ENCODE peak calls at places on chromosomes 12 and 14, in nine cellular contexts. B is endothelial cell; C is dorsolateral prefrontal cortex; P is ovary; Z is WERI-Rb-1; N is CD8-positive, alpha-beta T cell; L is fibroblast of lung; U is heart right ventricle; Y is PC-9. F is an unnamed sample.

GRCh38 chr12:91877022-91877421 is 268.6 kb downstream of the BTG1 start:
- DNase-seq in Z (peak; percentile 75), Y (no peak), C (no peak), B (no peak), U (no peak), N (peak; percentile 86), P (no peak), L (peak; percentile 16), F (no peak)

GRCh38 chr14:58463147-58463546 is 35.6 kb downstream of the KIAA0586 start:
- DNase-seq in N (no peak), L (no peak), P (no peak), Y (no peak), B (no peak), U (no peak), Z (no peak), C (no peak), F (peak; percentile 78)

GRCh38 chr14:30214456-30215090 is 286.9 kb upstream of the PRKD1 start:
- DNase-seq in N (no peak), B (peak; percentile 20), U (no peak), Z (no peak), L (peak; percentile 70), Y (no peak), P (no peak), C (no peak), F (peak; percentile 76)

GRCh38 chr12:49623142-49623899 is at the start of gene PRPF40B:
- DNase-seq in L (peak; percentile 77), Y (peak; percentile 88), N (peak; percentile 90), C (peak; percentile 92), U (peak; percentile 91), B (peak; percentile 96), P (peak; percentile 93), Z (peak; percentile 89), F (no peak)

GRCh38 chr12:74906224-74906623 is 303.4 kb downstream of the KCNC2 start:
- DNase-seq in B (no peak), Z (no peak), Y (no peak), N (no peak), L (no peak), C (no peak), P (no peak), U (no peak), F (no peak)

GRCh38 chr14:74238974-74239847 is at the start of gene VSX2:
- DNase-seq in P (no peak), Y (no peak), B (no peak), Z (no peak), U (no peak), C (no peak), L (no peak), N (no peak), F (no peak)

GRCh38 chr14:101224356-101225115 is 321.0 kb upstream of the RTL1 start:
- DNase-seq in B (no peak), Y (no peak), C (no peak), L (no peak), U (no peak), P (no peak), Z (no peak), N (peak; percentile 43), F (no peak)

GRCh38 chr12:84270470-84271140 is 642.0 kb downstream of the SLC6A15 start:
- DNase-seq in P (no peak), L (no peak), U (no peak), N (no peak), B (no peak), C (no peak), Y (no peak), Z (no peak), F (no peak)

GRCh38 chr12:25272937-25273526 is 22.3 kb upstream of the KRAS start:
- DNase-seq in N (no peak), C (no peak), P (no peak), B (no peak), Y (no peak), U (no peak), L (no peak), Z (no peak), F (no peak)

GRCh38 chr12:121443193-121443829 is 43.4 kb downstream of the RNF34 start:
- DNase-seq in U (peak; percentile 87), B (peak; percentile 89), P (peak; percentile 79), Z (peak; percentile 85), N (peak; percentile 74), L (peak; percentile 50), Y (peak; percentile 79), C (peak; percentile 92), F (peak; percentile 28)

GRCh38 chr12:48197549-48197966 is 5.5 kb downstream of the OR10AD1 start:
- DNase-seq in B (no peak), P (no peak), C (no peak), U (no peak), L (no peak), Z (no peak), Y (no peak), N (no peak), F (no peak)

GRCh38 chr12:25051583-25052190 is 102.8 kb upstream of the BCAT1 start:
- DNase-seq in Y (no peak), U (no peak), P (no peak), N (peak; percentile 65), L (no peak), Z (no peak), C (no peak), B (no peak), F (no peak)

GRCh38 chr12:114371250-114371649 is 34.7 kb downstream of the TBX5 start:
- DNase-seq in N (no peak), C (peak; percentile 68), B (no peak), Y (no peak), P (no peak), Z (no peak), L (no peak), U (no peak), F (no peak)

GRCh38 chr12:121504505-121504904 is 76.3 kb downstream of the KDM2B start:
- DNase-seq in U (no peak), Z (no peak), C (no peak), N (no peak), Y (no peak), B (no peak), P (no peak), L (no peak), F (no peak)

GRCh38 chr12:32755051-32755653 is 545 bp downstream of the YARS2 start:
- DNase-seq in Y (peak; percentile 93), B (peak; percentile 87), C (peak; percentile 70), Z (peak; percentile 87), P (peak; percentile 66), U (peak; percentile 57), L (peak; percentile 82), N (peak; percentile 75), F (peak; percentile 62)

GRCh38 chr12:113133036-113133435 is 2.5 kb downstream of the RASAL1 start:
- DNase-seq in U (no peak), N (no peak), B (no peak), L (no peak), Y (no peak), P (no peak), Z (no peak), C (no peak), F (no peak)

GRCh38 chr12:124681779-124682391 is 114.5 kb upstream of the NCOR2 start:
- DNase-seq in B (no peak), Z (no peak), P (no peak), C (no peak), Y (no peak), U (peak; percentile 53), N (no peak), L (peak; percentile 84), F (no peak)

GRCh38 chr14:58129208-58129607 is 22.8 kb downstream of the ARMH4 start:
- DNase-seq in Y (no peak), Z (no peak), B (no peak), U (no peak), P (no peak), C (no peak), N (no peak), L (no peak), F (no peak)

DNA sequence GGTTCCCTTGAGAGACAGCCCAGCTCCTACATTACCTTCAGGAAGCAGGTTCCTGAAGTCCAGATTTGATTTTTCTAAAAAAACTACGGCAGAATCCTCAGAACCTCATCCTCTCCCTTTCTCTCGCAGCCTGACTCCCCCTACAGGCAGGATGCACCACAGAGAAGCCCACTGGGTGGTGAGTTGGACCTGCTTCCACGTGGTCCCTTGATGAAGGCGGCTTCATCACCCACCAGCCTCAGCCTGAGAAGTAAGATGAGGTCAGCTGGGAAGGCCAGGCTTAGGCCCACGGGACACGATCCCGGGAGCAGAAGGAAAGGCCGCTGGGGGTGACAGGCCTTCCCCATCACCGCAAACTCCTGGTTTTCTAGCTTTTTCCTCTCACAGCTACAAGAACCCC is 83.0 kb downstream of the ACTN1 start:
- DNase-seq in B (no peak), N (no peak), U (no peak), L (no peak), Z (no peak), C (no peak), P (no peak), Y (no peak), F (no peak)
- TF ChIP-seq CTCF in B (peak; percentile 22), N (no peak), U (no peak), L (peak; percentile 33), Z (peak; percentile 42), C (no peak), P (no peak), Y (no peak), F (no peak)

DNA sequence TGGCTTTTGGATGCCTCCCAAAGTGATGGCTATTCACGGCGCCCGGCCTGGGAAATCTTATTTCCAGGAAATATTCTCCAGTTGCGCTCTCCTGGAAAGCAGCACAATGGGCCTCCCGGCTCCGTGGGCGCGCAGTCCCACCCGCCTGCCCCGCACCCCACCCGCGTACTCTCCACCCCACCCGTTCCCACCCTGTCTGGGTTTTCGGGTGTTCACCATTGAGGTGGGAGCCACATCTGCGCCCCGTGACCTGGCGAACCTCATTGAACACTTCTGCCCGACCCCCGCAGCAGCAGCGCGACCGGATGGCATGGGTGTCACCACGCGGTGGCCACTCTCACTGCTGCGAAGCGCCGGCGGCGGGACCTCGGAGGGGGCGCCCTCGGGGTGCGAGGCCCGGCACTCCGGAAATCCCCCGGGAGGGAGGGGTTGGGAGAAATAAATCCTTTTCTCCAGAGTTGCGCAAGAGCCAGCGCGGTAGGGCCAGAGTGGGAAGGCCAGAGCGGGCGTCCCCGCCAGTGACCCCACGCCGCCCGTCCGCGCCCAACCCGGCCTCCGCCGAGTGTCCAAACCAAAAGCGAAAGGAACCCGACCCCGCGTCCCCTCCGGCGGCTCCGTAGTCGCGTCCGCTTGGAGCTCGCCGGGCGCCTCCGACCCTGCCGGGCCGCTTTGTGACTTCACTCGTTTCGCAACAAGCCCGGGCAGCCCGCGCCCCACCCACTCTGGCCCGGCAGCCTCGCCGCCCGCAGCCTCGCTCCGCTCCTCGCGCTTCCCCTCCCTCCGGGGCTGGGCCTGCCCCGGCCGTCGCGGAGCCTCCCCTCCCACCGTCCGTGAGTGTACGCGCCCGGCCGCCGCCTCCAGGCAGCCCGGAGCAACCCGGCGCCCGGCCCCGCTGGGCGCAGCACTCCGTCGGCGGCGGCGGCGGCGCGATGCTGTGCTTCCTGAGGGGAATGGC is at the start of gene DRAM1:
- DNase-seq in B (peak; percentile 81), L (peak; percentile 88), Y (peak; percentile 90), N (peak; percentile 79), U (peak; percentile 92), C (peak; percentile 73), Z (peak; percentile 72), P (peak; percentile 91), F (peak; percentile 62)
- TF ChIP-seq CTCF in B (no peak), L (no peak), Y (no peak), N (no peak), U (no peak), C (no peak), Z (peak; percentile 15), P (no peak), F (peak; percentile 28)

GRCh38 chr14:61894452-61895077 is 132.3 kb downstream of the SNAPC1 start:
- DNase-seq in C (peak; percentile 51), B (peak; percentile 71), P (peak; percentile 16), N (peak; percentile 64), U (peak; percentile 24), L (peak; percentile 57), Y (peak; percentile 65), Z (peak; percentile 74), F (no peak)
- TF ChIP-seq CTCF in C (peak; percentile 68), B (peak; percentile 71), P (no peak), N (peak; percentile 55), U (no peak), L (peak; percentile 79), Y (peak; percentile 91), Z (peak; percentile 77), F (peak; percentile 81)

GRCh38 chr12:60494249-60494648 is 898.4 kb downstream of the SLC16A7 start:
- DNase-seq in P (no peak), Z (no peak), C (no peak), N (no peak), U (no peak), L (peak; percentile 45), B (peak; percentile 12), Y (no peak), F (peak; percentile 39)
- TF ChIP-seq CTCF in P (no peak), Z (peak; percentile 60), C (peak; percentile 54), N (no peak), U (peak; percentile 6), L (peak; percentile 65), B (peak; percentile 69), Y (peak; percentile 72), F (peak; percentile 76)

F was measured in LNCaP clone FGC.